ENCODE peak calls at places on chromosomes 6 and 20, in six cellular contexts. E, Q, Z, F, I and Y are unnamed samples.

GRCh38 chr6:165782812-165783211 is 119.8 kb upstream of the PDE10A start:
- DNase-seq in E (no peak), Q (no peak), Z (no peak), F (no peak), I (no peak), Y (no peak)

GRCh38 chr6:17584241-17584803 is 15.8 kb upstream of the FAM8A1 start:
- DNase-seq in E (peak), Q (no peak), Z (no peak), F (no peak), I (peak), Y (no peak)

GRCh38 chr6:149995235-149995750 is 30.0 kb downstream of the RAET1L start:
- DNase-seq in E (no peak), Q (peak), Z (no peak), F (no peak), I (no peak), Y (peak)

GRCh38 chr20:44627364-44628010 is 24.0 kb downstream of the ADA start:
- DNase-seq in E (no peak), Q (no peak), Z (no peak), F (no peak), I (no peak), Y (no peak)

GRCh38 chr20:32037929-32038328 is 14.1 kb upstream of the HCK start:
- DNase-seq in E (no peak), Q (no peak), Z (no peak), F (no peak), I (no peak), Y (no peak)

GRCh38 chr6:16206595-16207037 is 31.8 kb upstream of the GMPR start:
- DNase-seq in E (peak), Q (no peak), Z (no peak), F (no peak), I (peak), Y (peak)

GRCh38 chr6:35465646-35466045 is 2.6 kb upstream of the RPL10A start:
- DNase-seq in E (no peak), Q (no peak), Z (no peak), F (no peak), I (no peak), Y (no peak)

GRCh38 chr20:25699914-25700313 is 3.3 kb upstream of the ZNF337 start:
- DNase-seq in E (no peak), Q (no peak), Z (no peak), F (no peak), I (no peak), Y (no peak)

GRCh38 chr20:33431797-33432381 is 11.7 kb downstream of the SNTA1 start:
- DNase-seq in E (no peak), Q (no peak), Z (no peak), F (no peak), I (no peak), Y (no peak)

GRCh38 chr20:10565191-10565921 is 108.4 kb downstream of the JAG1 start:
- DNase-seq in E (peak), Q (no peak), Z (no peak), F (no peak), I (no peak), Y (no peak)

GRCh38 chr6:109760208-109760607 is 69.1 kb downstream of the FIG4 start:
- DNase-seq in E (no peak), Q (no peak), Z (no peak), F (no peak), I (no peak), Y (no peak)

GRCh38 chr6:53616450-53617357 is 48.9 kb downstream of the KLHL31 start:
- DNase-seq in E (no peak), Q (no peak), Z (no peak), F (no peak), I (no peak), Y (no peak)

GRCh38 chr6:140663772-140664171 is 1289.3 kb upstream of the CITED2 start:
- DNase-seq in E (no peak), Q (no peak), Z (no peak), F (no peak), I (no peak), Y (no peak)

GRCh38 chr20:49282584-49283171 is 4.8 kb upstream of the ZNFX1 start:
- DNase-seq in E (no peak), Q (no peak), Z (no peak), F (no peak), I (no peak), Y (no peak)

GRCh38 chr20:44395183-44395962 is 39.9 kb downstream of the HNF4A start:
- DNase-seq in E (no peak), Q (no peak), Z (no peak), F (no peak), I (no peak), Y (no peak)

GRCh38 chr6:170043881-170044790 is 246.7 kb downstream of the DLL1 start:
- DNase-seq in E (no peak), Q (peak), Z (no peak), F (no peak), I (no peak), Y (no peak)

GRCh38 chr6:83193747-83194582 is 808 bp downstream of the RWDD2A start:
- DNase-seq in E (peak), Q (peak), Z (no peak), F (no peak), I (peak), Y (peak)

GRCh38 chr6:111173341-111173740 is 86.0 kb downstream of the SLC16A10 start:
- DNase-seq in E (no peak), Q (no peak), Z (no peak), F (no peak), I (no peak), Y (no peak)

GRCh38 chr6:25359191-25359861 is 80.2 kb downstream of the CARMIL1 start:
- DNase-seq in E (peak), Q (no peak), Z (no peak), F (no peak), I (peak), Y (no peak)

GRCh38 chr6:45002390-45002789 is 325.7 kb upstream of the RUNX2 start:
- DNase-seq in E (no peak), Q (no peak), Z (no peak), F (no peak), I (no peak), Y (no peak)

GRCh38 chr20:63898882-63899558 is 4.1 kb downstream of the DNAJC5 start:
- DNase-seq in E (no peak), Q (no peak), Z (no peak), F (no peak), I (no peak), Y (no peak)

GRCh38 chr6:43667245-43668150 is 20.1 kb downstream of the MRPS18A start:
- DNase-seq in E (peak), Q (peak), Z (peak), F (peak), I (peak), Y (peak)

GRCh38 chr6:47264775-47265184 is 44.9 kb downstream of the TNFRSF21 start:
- DNase-seq in E (no peak), Q (no peak), Z (no peak), F (no peak), I (no peak), Y (no peak)

GRCh38 chr6:21026576-21027273 is 492.5 kb downstream of the CDKAL1 start:
- DNase-seq in E (peak), Q (no peak), Z (peak), F (no peak), I (no peak), Y (no peak)

GRCh38 chr20:25197173-25197869 is 1.8 kb downstream of the ENTPD6 start:
- DNase-seq in E (no peak), Q (no peak), Z (no peak), F (no peak), I (no peak), Y (no peak)

GRCh38 chr6:169838291-169839028 is 87.0 kb downstream of the ERMARD start:
- DNase-seq in E (no peak), Q (peak), Z (no peak), F (no peak), I (no peak), Y (no peak)

GRCh38 chr6:99393366-99393697 is 663 bp downstream of the COQ3 start:
- DNase-seq in E (no peak), Q (no peak), Z (no peak), F (no peak), I (no peak), Y (no peak)

GRCh38 chr20:53124075-53124532 is 151.9 kb downstream of the TSHZ2 start:
- DNase-seq in E (peak), Q (no peak), Z (no peak), F (no peak), I (no peak), Y (no peak)

GRCh38 chr6:170278743-170279094 is 12.2 kb downstream of the DLL1 start:
- DNase-seq in E (no peak), Q (no peak), Z (no peak), F (no peak), I (no peak), Y (no peak)

GRCh38 chr6:92329416-92329815 is 1089.9 kb downstream of the EPHA7 start:
- DNase-seq in E (no peak), Q (no peak), Z (no peak), F (no peak), I (no peak), Y (no peak)

GRCh38 chr6:12760911-12761310 is 44.3 kb downstream of the PHACTR1 start:
- DNase-seq in E (no peak), Q (no peak), Z (no peak), F (no peak), I (no peak), Y (no peak)

GRCh38 chr20:29299811-29300578 is 1957.5 kb upstream of the DEFB115 start:
- DNase-seq in E (no peak), Q (peak), Z (no peak), F (no peak), I (no peak), Y (no peak)